ENCODE peak calls at places on chromosomes 12 and 14, in ten cellular contexts. L is PC-3, R is AG04450, P is GM06990, M is spleen, E is astrocyte of the spinal cord, W is endodermal cell, O is fibroblast of the aortic adventitia, G is hepatocyte, I is heart right ventricle. T is an unnamed sample.

GRCh38 chr12:93819048-93819491 is 141.9 kb downstream of the CRADD start:
- DNase-seq in W (no peak), I (peak; percentile 48), P (no peak), L (no peak), G (peak; percentile 50), R (peak; percentile 46), E (peak; percentile 85), M (no peak), O (peak; percentile 92), T (no peak)

GRCh38 chr14:55532645-55533309 is 47.2 kb upstream of the KTN1 start:
- DNase-seq in I (no peak), G (peak; percentile 7), E (no peak), O (no peak), P (no peak), W (peak; percentile 63), R (no peak), M (no peak), L (peak; percentile 27), T (no peak)

GRCh38 chr14:94011795-94012194 is 14.3 kb upstream of the OTUB2 start:
- DNase-seq in O (peak; percentile 42), R (no peak), I (no peak), E (peak; percentile 10), G (no peak), P (no peak), L (no peak), M (no peak), W (no peak), T (no peak)

GRCh38 chr12:105214670-105215375 is 21.2 kb downstream of the APPL2 start:
- DNase-seq in W (no peak), E (no peak), M (no peak), G (peak; percentile 87), P (no peak), I (no peak), L (peak; percentile 100), R (no peak), O (no peak), T (peak; percentile 98)

GRCh38 chr12:12039897-12040296 is 30.8 kb upstream of the BCL2L14 start:
- DNase-seq in O (no peak), E (no peak), W (peak; percentile 78), P (no peak), I (no peak), M (no peak), R (no peak), L (no peak), G (peak; percentile 54), T (no peak)

GRCh38 chr14:95811813-95812212 is 64.8 kb upstream of the TUNAR start:
- DNase-seq in G (no peak), W (no peak), P (no peak), L (no peak), O (no peak), R (no peak), I (no peak), E (no peak), M (no peak), T (no peak)

GRCh38 chr12:26204612-26205289 is 9.4 kb downstream of the SSPN start:
- DNase-seq in G (no peak), R (no peak), W (no peak), O (peak; percentile 53), L (no peak), I (no peak), P (no peak), E (no peak), M (no peak), T (no peak)

GRCh38 chr14:73231874-73232851 is 5.1 kb upstream of the PAPLN start:
- DNase-seq in W (peak; percentile 93), M (no peak), E (no peak), O (no peak), R (no peak), L (peak; percentile 27), I (no peak), G (peak; percentile 29), P (no peak), T (no peak)

GRCh38 chr12:124296916-124297351 is 2.0 kb downstream of the RFLNA start:
- DNase-seq in G (no peak), O (no peak), L (no peak), P (no peak), W (no peak), E (no peak), M (peak; percentile 41), I (no peak), R (no peak), T (no peak)

GRCh38 chr12:124296295-124296915 is 1.5 kb downstream of the RFLNA start:
- DNase-seq in L (no peak), O (no peak), I (no peak), R (no peak), G (peak; percentile 76), E (no peak), P (no peak), M (peak; percentile 51), W (no peak), T (no peak)

GRCh38 chr12:124293286-124294003 is 1.4 kb upstream of the RFLNA start:
- DNase-seq in O (no peak), I (no peak), P (no peak), E (no peak), M (peak; percentile 9), R (no peak), L (no peak), W (no peak), G (no peak), T (no peak)

GRCh38 chr12:124295431-124296058 is 652 bp downstream of the RFLNA start:
- DNase-seq in O (no peak), G (no peak), R (no peak), M (peak; percentile 55), E (no peak), P (no peak), L (no peak), W (peak; percentile 77), I (no peak), T (no peak)

DNA sequence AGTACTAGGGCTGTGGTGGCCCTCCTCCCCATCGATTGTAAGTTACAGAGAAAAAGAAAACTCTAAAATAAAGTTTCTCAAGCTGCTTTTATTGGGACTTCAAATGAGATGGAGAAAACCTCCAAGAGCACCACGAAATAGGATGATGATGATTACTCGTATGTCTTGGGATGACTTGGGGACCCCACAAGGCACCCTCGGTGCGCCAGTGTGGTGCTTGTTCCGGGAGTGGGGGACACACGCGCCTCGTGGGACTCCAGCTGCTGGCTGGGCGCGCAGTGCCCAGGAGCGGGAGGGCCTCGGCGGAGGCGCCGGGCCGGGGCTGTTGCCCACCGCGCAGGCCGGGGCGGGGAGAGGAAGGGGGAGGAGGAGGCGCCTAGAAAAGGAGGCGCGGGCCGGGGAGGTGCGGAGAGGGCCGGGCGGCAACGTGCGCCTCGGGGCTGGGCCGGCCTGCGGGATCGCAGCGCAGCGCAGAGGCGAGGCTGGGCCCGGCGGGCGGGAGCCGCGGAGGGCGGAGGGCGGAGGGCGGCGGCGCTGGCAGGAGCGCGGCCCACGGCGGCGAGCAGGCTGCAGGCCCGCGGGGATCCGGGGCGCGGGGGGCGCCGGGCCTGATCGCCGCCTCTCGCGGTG is at the start of gene RFLNA:
- DNase-seq in R (no peak), W (peak; percentile 84), M (no peak), E (no peak), I (no peak), O (no peak), P (no peak), L (no peak), G (peak; percentile 75), T (no peak)
- H3K4me3 ChIP-seq in R (no peak within 1 kb of the TSS), W (peak within 1 kb of the TSS; percentile 69), M (no peak within 1 kb of the TSS), E (peak within 1 kb of the TSS; percentile 50), I (peak within 1 kb of the TSS; percentile 39), O (no peak within 1 kb of the TSS), P (no peak within 1 kb of the TSS), L (no peak within 1 kb of the TSS), G (peak within 1 kb of the TSS; percentile 79), T (no peak within 1 kb of the TSS)

GRCh38 chr14:88868558-88869159 is 44.2 kb downstream of the TTC8 start:
- DNase-seq in W (no peak), O (peak; percentile 34), L (peak; percentile 56), P (no peak), I (no peak), E (peak; percentile 21), R (no peak), G (peak; percentile 19), M (no peak), T (peak; percentile 31)
- TF ChIP-seq CTCF in W (peak; percentile 69), O (peak; percentile 30), L (peak; percentile 67), P (peak; percentile 37), I (no peak), E (peak; percentile 44), R (peak; percentile 36), G (peak; percentile 35), M (no peak), T (peak; percentile 68)

GRCh38 chr12:124514996-124515932 is 52.1 kb downstream of the NCOR2 start:
- DNase-seq in G (no peak), W (no peak), P (no peak), E (no peak), O (no peak), M (no peak), I (no peak), R (no peak), L (no peak), T (no peak)

GRCh38 chr12:124515981-124516380 is 51.4 kb downstream of the NCOR2 start:
- DNase-seq in G (no peak), O (no peak), M (no peak), P (no peak), W (no peak), I (no peak), L (no peak), E (no peak), R (no peak), T (no peak)

GRCh38 chr12:124517260-124518050 is 50.0 kb downstream of the NCOR2 start:
- DNase-seq in M (no peak), E (peak; percentile 52), R (no peak), P (no peak), I (peak; percentile 83), G (peak; percentile 75), O (peak; percentile 68), W (no peak), L (peak; percentile 67), T (peak; percentile 67)

GRCh38 chr12:124518051-124518932 is 49.1 kb downstream of the NCOR2 start:
- DNase-seq in G (peak; percentile 96), L (peak; percentile 99), I (peak; percentile 99), W (peak; percentile 78), O (peak; percentile 100), P (no peak), R (peak; percentile 98), E (peak; percentile 100), M (no peak), T (peak; percentile 99)

GRCh38 chr12:124516850-124517249 is 50.6 kb downstream of the NCOR2 start:
- DNase-seq in P (no peak), E (no peak), G (no peak), R (no peak), M (no peak), W (no peak), O (no peak), I (no peak), L (no peak), T (no peak)
- H3K4me3 ChIP-seq in P (no peak overlapping the region), E (peak overlapping the region; percentile 65), G (no peak overlapping the region), R (peak overlapping the region; percentile 62), M (no peak overlapping the region), W (no peak overlapping the region), O (peak overlapping the region; percentile 70), I (peak overlapping the region; percentile 61), L (peak overlapping the region; percentile 71), T (peak overlapping the region; percentile 71)

GRCh38 chr12:65229441-65229840 is 49.0 kb upstream of the MSRB3 start:
- DNase-seq in P (no peak), I (no peak), L (peak; percentile 87), E (peak; percentile 75), R (peak; percentile 18), W (no peak), O (peak; percentile 53), G (no peak), M (no peak), T (peak; percentile 22)

GRCh38 chr12:65237153-65237552 is 41.3 kb upstream of the MSRB3 start:
- DNase-seq in L (no peak), O (no peak), R (no peak), I (no peak), W (no peak), E (no peak), M (no peak), G (no peak), P (no peak), T (no peak)

DNA sequence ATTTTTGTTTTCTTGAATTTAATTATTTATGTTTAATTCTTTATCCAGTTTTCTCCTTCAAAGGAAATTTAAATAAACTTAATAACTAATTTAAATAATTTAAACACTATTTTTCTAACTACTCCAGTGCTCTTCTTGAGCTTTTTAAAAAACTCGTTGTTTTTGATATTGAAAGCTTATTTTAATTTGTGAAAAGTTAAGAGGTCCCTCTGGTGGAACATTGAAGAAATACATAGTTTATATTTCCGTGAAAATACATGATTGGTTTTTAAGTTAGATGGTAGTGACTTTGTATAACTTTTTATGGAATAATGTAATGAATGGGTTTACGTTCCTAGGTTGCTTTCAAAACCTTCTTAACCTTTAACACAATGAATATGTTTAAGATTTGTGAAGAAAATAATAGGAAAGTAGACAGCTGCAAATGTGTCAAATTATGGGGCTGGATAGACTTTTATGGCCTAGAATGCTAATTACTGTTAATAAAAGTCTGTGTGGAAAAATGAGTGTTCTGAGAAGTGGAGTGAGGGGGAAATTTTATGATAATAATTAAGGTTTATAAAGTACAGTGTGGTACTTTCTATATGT is 45.9 kb upstream of the MSRB3 start:
- DNase-seq in G (peak; percentile 8), P (peak; percentile 26), W (no peak), I (no peak), M (no peak), O (peak; percentile 53), E (peak; percentile 61), L (peak; percentile 45), R (no peak), T (no peak)
- TF ChIP-seq CTCF in G (peak; percentile 48), P (peak; percentile 14), W (peak; percentile 72), I (peak; percentile 40), M (peak; percentile 25), O (peak; percentile 38), E (peak; percentile 40), L (peak; percentile 58), R (peak; percentile 52), T (peak; percentile 42)